ENCODE peak calls at places on chromosome 11, in four cellular contexts. O, S, F and A are unnamed samples.

GRCh38 chr11:112610996-112611795 is 350.0 kb upstream of the NCAM1 start:
- DNase-seq in O (no peak), S (peak), F (no peak), A (no peak)

GRCh38 chr11:32890843-32891656 is 1.6 kb upstream of the QSER1 start:
- DNase-seq in O (no peak), S (no peak), F (no peak), A (no peak)

GRCh38 chr11:8814209-8814922 is 96.6 kb upstream of the AKIP1 start:
- DNase-seq in O (no peak), S (no peak), F (no peak), A (no peak)

GRCh38 chr11:23236846-23237550 is 376.7 kb upstream of the CCDC179 start:
- DNase-seq in O (no peak), S (peak), F (no peak), A (peak)

GRCh38 chr11:61769169-61769920 is 16.9 kb downstream of the MYRF start:
- DNase-seq in O (no peak), S (peak), F (no peak), A (no peak)

GRCh38 chr11:69268911-69269310 is 25.0 kb upstream of the MYEOV start:
- DNase-seq in O (no peak), S (no peak), F (no peak), A (no peak)

GRCh38 chr11:129639300-129639699 is 176.3 kb upstream of the TMEM45B start:
- DNase-seq in O (peak), S (peak), F (no peak), A (peak)

GRCh38 chr11:43825217-43825816 is 55.3 kb upstream of the ALKBH3 start:
- DNase-seq in O (peak), S (peak), F (no peak), A (no peak)

GRCh38 chr11:36391062-36391461 is 95.0 kb downstream of the PRR5L start:
- DNase-seq in O (no peak), S (no peak), F (no peak), A (no peak)

GRCh38 chr11:58592760-58593472 is 14.1 kb downstream of the ZFP91 start:
- DNase-seq in O (no peak), S (no peak), F (no peak), A (no peak)

GRCh38 chr11:110373061-110373702 is 56.6 kb upstream of the FDX1 start:
- DNase-seq in O (no peak), S (peak), F (no peak), A (no peak)

GRCh38 chr11:119101367-119101758 is 290 bp downstream of the DPAGT1 start:
- DNase-seq in O (no peak), S (no peak), F (no peak), A (no peak)

GRCh38 chr11:77144196-77144853 is 16.3 kb downstream of the MYO7A start:
- DNase-seq in O (no peak), S (no peak), F (no peak), A (no peak)

GRCh38 chr11:70067591-70068341 is 10.4 kb upstream of the ANO1 start:
- DNase-seq in O (no peak), S (no peak), F (peak), A (no peak)

GRCh38 chr11:45063669-45064068 is 82.8 kb upstream of the PRDM11 start:
- DNase-seq in O (no peak), S (no peak), F (no peak), A (no peak)

GRCh38 chr11:110207089-110207488 is 89.3 kb downstream of the RDX start:
- DNase-seq in O (no peak), S (no peak), F (no peak), A (no peak)

GRCh38 chr11:106461839-106462545 is 384.5 kb downstream of the AASDHPPT start:
- DNase-seq in O (no peak), S (peak), F (no peak), A (no peak)

GRCh38 chr11:12159351-12160099 is 49.1 kb downstream of the MICAL2 start:
- DNase-seq in O (peak), S (peak), F (no peak), A (no peak)

GRCh38 chr11:62193954-62194353 is 3.9 kb downstream of the SCGB1D1 start:
- DNase-seq in O (no peak), S (peak), F (no peak), A (no peak)

GRCh38 chr11:109150603-109151002 is 271.4 kb upstream of the C11orf87 start:
- DNase-seq in O (no peak), S (no peak), F (no peak), A (no peak)

DNA sequence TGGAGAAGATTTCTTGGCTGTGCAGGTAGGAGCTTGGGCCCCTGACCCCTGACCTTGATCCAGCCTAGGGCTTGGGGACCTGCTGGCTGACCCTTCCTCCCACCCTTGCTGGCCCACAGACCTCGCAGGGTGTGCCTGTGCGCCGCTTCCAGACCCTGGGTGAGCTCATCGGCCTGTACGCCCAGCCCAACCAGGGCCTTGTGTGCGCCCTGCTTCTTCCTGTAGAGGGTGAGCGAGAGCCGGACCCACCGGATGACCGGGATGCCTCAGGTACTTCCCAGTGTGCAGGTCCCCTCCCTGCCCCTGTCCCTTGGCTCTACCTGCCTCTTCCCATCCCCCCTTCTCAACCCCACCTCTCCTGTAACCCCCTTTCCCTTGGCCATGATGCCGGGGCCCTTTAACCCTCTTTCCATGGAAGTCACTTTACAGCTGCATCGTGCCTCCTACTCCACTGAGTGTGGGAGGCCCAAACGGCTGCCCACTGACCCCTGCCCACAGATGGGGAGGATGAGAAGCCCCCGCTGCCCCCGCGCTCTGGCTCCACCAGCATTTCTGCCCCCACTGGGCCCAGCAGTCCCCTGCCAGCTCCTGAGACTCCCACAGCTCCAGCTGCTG is 3.8 kb downstream of the INPPL1 start:
- DNase-seq in O (no peak), S (no peak), F (no peak), A (no peak)
- TF ChIP-seq CTCF in O (peak), S (peak), F (no peak), A (no peak)

GRCh38 chr11:19116971-19117759 is at the start of gene ZDHHC13:
- DNase-seq in O (peak), S (peak), F (peak), A (peak)
- TF ChIP-seq CTCF in O (peak), S (peak), F (no peak), A (peak)

DNA sequence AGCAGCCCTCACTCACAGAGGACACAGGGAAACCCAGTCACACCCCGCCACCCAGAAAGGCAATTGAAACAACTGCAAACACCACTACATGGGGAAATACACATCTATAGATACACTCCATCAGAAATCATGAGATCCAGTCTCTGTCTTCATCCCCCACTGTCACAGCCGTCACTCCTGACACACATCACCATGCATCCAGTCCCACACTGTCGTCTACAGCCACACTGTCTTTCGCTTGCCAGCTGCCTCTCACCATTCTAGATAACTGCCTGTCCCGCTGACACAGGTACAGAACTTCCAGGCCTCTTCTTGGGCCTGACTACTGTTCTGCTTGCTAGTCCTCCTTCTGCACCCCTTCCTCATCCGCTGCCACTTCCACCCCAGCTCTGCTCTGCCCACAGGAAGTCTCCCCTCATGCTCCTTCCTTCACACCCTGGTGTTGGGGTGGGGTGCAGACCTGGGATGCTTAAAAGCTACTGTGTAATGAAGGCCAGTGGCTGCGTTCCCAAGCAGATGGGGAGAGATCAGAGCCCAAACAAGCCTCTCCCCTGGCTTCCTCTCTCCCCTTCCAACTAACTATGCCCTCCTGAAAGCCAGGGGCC is 42.6 kb downstream of the SLC22A12 start:
- DNase-seq in O (no peak), S (no peak), F (no peak), A (no peak)
- TF ChIP-seq CTCF in O (no peak), S (no peak), F (no peak), A (no peak)

GRCh38 chr11:107998761-107999160 is 9.9 kb upstream of the CUL5 start:
- DNase-seq in O (no peak), S (peak), F (no peak), A (no peak)

GRCh38 chr11:108002476-108002875 is 6.2 kb upstream of the CUL5 start:
- DNase-seq in O (no peak), S (no peak), F (no peak), A (no peak)

GRCh38 chr11:107996025-107996776 is 12.5 kb upstream of the CUL5 start:
- DNase-seq in O (no peak), S (no peak), F (no peak), A (no peak)

GRCh38 chr11:108003623-108004022 is 5.1 kb upstream of the CUL5 start:
- DNase-seq in O (no peak), S (no peak), F (no peak), A (no peak)

DNA sequence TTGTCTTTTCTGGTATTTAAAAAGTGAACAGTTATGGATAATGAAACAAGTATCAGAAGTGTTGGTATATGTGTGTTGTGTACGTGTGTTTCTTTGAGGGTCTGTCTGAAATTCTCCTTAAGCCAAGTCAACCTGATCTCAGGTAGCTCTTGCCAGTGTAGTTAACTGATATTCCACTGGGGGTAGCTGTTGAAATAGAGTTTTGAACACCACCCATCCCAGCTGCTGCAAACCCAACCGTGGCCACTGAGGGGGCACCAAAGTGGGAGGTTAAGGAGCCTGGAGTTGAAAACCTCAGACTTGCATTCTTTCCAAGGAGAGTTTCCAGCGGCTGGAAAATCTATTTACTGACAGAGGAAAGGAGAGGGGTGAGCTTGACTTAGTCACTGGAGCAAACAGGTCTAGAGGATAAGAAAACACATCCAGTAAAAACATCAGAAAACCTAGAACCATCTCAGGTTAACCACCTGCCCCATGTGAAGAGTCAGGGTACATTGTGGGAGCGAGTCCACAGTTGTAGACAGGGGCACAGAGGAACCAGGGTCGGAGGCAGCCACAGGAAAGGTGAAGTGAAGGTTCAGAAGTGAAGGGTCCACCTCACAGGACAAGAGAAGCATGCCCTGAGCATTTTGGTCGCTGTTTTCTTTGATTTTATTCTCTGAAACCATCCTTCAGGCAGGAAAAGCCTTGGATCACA is 8.8 kb upstream of the CUL5 start:
- DNase-seq in O (peak), S (peak), F (no peak), A (no peak)
- TF ChIP-seq CTCF in O (peak), S (peak), F (peak), A (peak)

GRCh38 chr11:20243974-20244373 is 83.7 kb upstream of the DBX1 start:
- DNase-seq in O (no peak), S (peak), F (no peak), A (no peak)
- TF ChIP-seq CTCF in O (peak), S (peak), F (no peak), A (peak)

GRCh38 chr11:84250834-84251613 is 964.9 kb upstream of the CCDC90B start:
- DNase-seq in O (no peak), S (no peak), F (no peak), A (no peak)

GRCh38 chr11:84260862-84261261 is 974.7 kb upstream of the CCDC90B start:
- DNase-seq in O (peak), S (no peak), F (no peak), A (no peak)

GRCh38 chr11:84261707-84262106 is 975.5 kb upstream of the CCDC90B start:
- DNase-seq in O (no peak), S (no peak), F (no peak), A (no peak)

GRCh38 chr11:84255483-84255882 is 969.3 kb upstream of the CCDC90B start:
- DNase-seq in O (no peak), S (no peak), F (no peak), A (no peak)

GRCh38 chr11:84256618-84257017 is 970.5 kb upstream of the CCDC90B start:
- DNase-seq in O (no peak), S (no peak), F (no peak), A (no peak)
- TF ChIP-seq CTCF in O (no peak), S (no peak), F (no peak), A (no peak)